ENCODE peak calls at places on chromosome 15, in nine cellular contexts. One of them, this sample, is unnamed.
A peak's percentile ranks its signal among the peaks of the same experiment; 100 is the strongest.

GRCh38 chr15:74270854-74271520 is 34.9 kb downstream of the CCDC33 start:
- DNase-seq in IMR-90: no peak
- DNase-seq in tibial nerve: no peak
- DNase-seq in A549: no peak
- DNase-seq in heart left ventricle: no peak
- DNase-seq in prostate gland: no peak
- DNase-seq in K562: no peak
- DNase-seq in sigmoid colon: no peak
- DNase-seq in HepG2: no peak
- DNase-seq in this sample: no peak

GRCh38 chr15:28093761-28094535 is 5.2 kb downstream of the OCA2 start:
- DNase-seq in heart left ventricle: no peak
- DNase-seq in A549: no peak
- DNase-seq in HepG2: no peak
- DNase-seq in K562: no peak
- DNase-seq in tibial nerve: no peak
- DNase-seq in IMR-90: no peak
- DNase-seq in prostate gland: no peak
- DNase-seq in sigmoid colon: no peak
- DNase-seq in this sample: no peak

GRCh38 chr15:74179101-74179841 is 5.8 kb downstream of the ISLR start:
- DNase-seq in heart left ventricle: peak; percentile 88
- DNase-seq in K562: no peak
- DNase-seq in tibial nerve: peak; percentile 40
- DNase-seq in IMR-90: peak; percentile 86
- DNase-seq in HepG2: no peak
- DNase-seq in prostate gland: no peak
- DNase-seq in sigmoid colon: peak; percentile 88
- DNase-seq in A549: peak; percentile 76
- DNase-seq in this sample: no peak

GRCh38 chr15:75065851-75066509 is 42.6 kb downstream of the PPCDC start:
- DNase-seq in HepG2: peak; percentile 44
- DNase-seq in tibial nerve: no peak
- DNase-seq in sigmoid colon: no peak
- DNase-seq in A549: no peak
- DNase-seq in prostate gland: no peak
- DNase-seq in heart left ventricle: no peak
- DNase-seq in K562: peak; percentile 82
- DNase-seq in IMR-90: no peak
- DNase-seq in this sample: no peak

GRCh38 chr15:62809106-62809967 is 233.2 kb upstream of the TPM1 start:
- DNase-seq in A549: no peak
- DNase-seq in prostate gland: no peak
- DNase-seq in K562: no peak
- DNase-seq in heart left ventricle: no peak
- DNase-seq in sigmoid colon: no peak
- DNase-seq in HepG2: peak; percentile 23
- DNase-seq in IMR-90: peak; percentile 88
- DNase-seq in tibial nerve: no peak
- DNase-seq in this sample: no peak

GRCh38 chr15:60620707-60621106 is 141.8 kb upstream of the ICE2 start:
- DNase-seq in K562: no peak
- DNase-seq in heart left ventricle: no peak
- DNase-seq in IMR-90: peak; percentile 61
- DNase-seq in prostate gland: peak; percentile 70
- DNase-seq in tibial nerve: no peak
- DNase-seq in sigmoid colon: peak; percentile 86
- DNase-seq in HepG2: no peak
- DNase-seq in A549: no peak
- DNase-seq in this sample: no peak

GRCh38 chr15:51004103-51004536 is 90.6 kb downstream of the TNFAIP8L3 start:
- DNase-seq in IMR-90: peak; percentile 57
- DNase-seq in HepG2: no peak
- DNase-seq in A549: peak; percentile 60
- DNase-seq in sigmoid colon: no peak
- DNase-seq in K562: peak; percentile 85
- DNase-seq in heart left ventricle: no peak
- DNase-seq in tibial nerve: no peak
- DNase-seq in prostate gland: no peak
- DNase-seq in this sample: no peak

GRCh38 chr15:71465109-71465508 is 345.2 kb upstream of the NR2E3 start:
- DNase-seq in IMR-90: no peak
- DNase-seq in A549: no peak
- DNase-seq in heart left ventricle: no peak
- DNase-seq in prostate gland: no peak
- DNase-seq in sigmoid colon: no peak
- DNase-seq in tibial nerve: no peak
- DNase-seq in HepG2: no peak
- DNase-seq in K562: no peak
- DNase-seq in this sample: no peak

GRCh38 chr15:70142322-70143191 is 44.8 kb upstream of the TLE3 start:
- DNase-seq in heart left ventricle: peak; percentile 82
- DNase-seq in HepG2: no peak
- DNase-seq in tibial nerve: no peak
- DNase-seq in sigmoid colon: no peak
- DNase-seq in A549: peak; percentile 27
- DNase-seq in prostate gland: no peak
- DNase-seq in IMR-90: peak; percentile 85
- DNase-seq in K562: no peak
- DNase-seq in this sample: no peak

GRCh38 chr15:63198752-63199250 is 9.4 kb downstream of the RAB8B start:
- DNase-seq in tibial nerve: no peak
- DNase-seq in sigmoid colon: no peak
- DNase-seq in K562: no peak
- DNase-seq in prostate gland: no peak
- DNase-seq in HepG2: no peak
- DNase-seq in A549: no peak
- DNase-seq in heart left ventricle: no peak
- DNase-seq in IMR-90: peak; percentile 69
- DNase-seq in this sample: no peak

GRCh38 chr15:20106026-20106425 is 435.6 kb downstream of the GOLGA6L6 start:
- DNase-seq in sigmoid colon: peak; percentile 70
- DNase-seq in tibial nerve: no peak
- DNase-seq in prostate gland: no peak
- DNase-seq in HepG2: no peak
- DNase-seq in A549: no peak
- DNase-seq in K562: no peak
- DNase-seq in IMR-90: no peak
- DNase-seq in heart left ventricle: peak; percentile 26
- DNase-seq in this sample: peak; percentile 26

GRCh38 chr15:101250331-101250730 is 1.5 kb downstream of the CHSY1 start:
- DNase-seq in K562: no peak
- DNase-seq in IMR-90: peak; percentile 78
- DNase-seq in sigmoid colon: no peak
- DNase-seq in heart left ventricle: no peak
- DNase-seq in HepG2: no peak
- DNase-seq in tibial nerve: no peak
- DNase-seq in A549: no peak
- DNase-seq in prostate gland: no peak
- DNase-seq in this sample: no peak

GRCh38 chr15:82966671-82967071 is 14.2 kb upstream of the HOMER2 start:
- DNase-seq in K562: no peak
- DNase-seq in A549: no peak
- DNase-seq in sigmoid colon: no peak
- DNase-seq in HepG2: no peak
- DNase-seq in prostate gland: no peak
- DNase-seq in heart left ventricle: no peak
- DNase-seq in tibial nerve: no peak
- DNase-seq in IMR-90: no peak
- DNase-seq in this sample: no peak

GRCh38 chr15:92636950-92637481 is 18.6 kb downstream of the FAM174B start:
- DNase-seq in K562: peak; percentile 39
- DNase-seq in tibial nerve: no peak
- DNase-seq in heart left ventricle: no peak
- DNase-seq in A549: no peak
- DNase-seq in prostate gland: peak; percentile 59
- DNase-seq in sigmoid colon: no peak
- DNase-seq in IMR-90: no peak
- DNase-seq in HepG2: no peak
- DNase-seq in this sample: peak; percentile 91

GRCh38 chr15:35519536-35520149 is 26.3 kb downstream of the DPH6 start:
- DNase-seq in tibial nerve: no peak
- DNase-seq in K562: peak; percentile 10
- DNase-seq in heart left ventricle: no peak
- DNase-seq in sigmoid colon: no peak
- DNase-seq in prostate gland: no peak
- DNase-seq in HepG2: peak; percentile 45
- DNase-seq in IMR-90: peak; percentile 64
- DNase-seq in A549: peak; percentile 32
- DNase-seq in this sample: no peak

GRCh38 chr15:41811432-41812195 is 16.3 kb upstream of the JMJD7 start:
- DNase-seq in sigmoid colon: peak; percentile 91
- DNase-seq in K562: peak; percentile 85
- DNase-seq in HepG2: peak; percentile 69
- DNase-seq in heart left ventricle: peak; percentile 87
- DNase-seq in prostate gland: peak; percentile 80
- DNase-seq in tibial nerve: peak; percentile 91
- DNase-seq in A549: peak; percentile 70
- DNase-seq in IMR-90: peak; percentile 81
- DNase-seq in this sample: peak; percentile 89

GRCh38 chr15:63494406-63494805 is 10.0 kb upstream of the USP3 start:
- DNase-seq in IMR-90: no peak
- DNase-seq in K562: no peak
- DNase-seq in HepG2: no peak
- DNase-seq in sigmoid colon: no peak
- DNase-seq in tibial nerve: no peak
- DNase-seq in prostate gland: no peak
- DNase-seq in heart left ventricle: no peak
- DNase-seq in A549: no peak
- DNase-seq in this sample: no peak

GRCh38 chr15:72229076-72229946 is 1.7 kb downstream of the PKM start:
- DNase-seq in IMR-90: peak; percentile 24
- DNase-seq in tibial nerve: peak; percentile 26
- DNase-seq in prostate gland: peak; percentile 69
- DNase-seq in HepG2: no peak
- DNase-seq in A549: no peak
- DNase-seq in sigmoid colon: peak; percentile 65
- DNase-seq in heart left ventricle: no peak
- DNase-seq in K562: no peak
- DNase-seq in this sample: no peak

GRCh38 chr15:101675796-101676582 is 23.8 kb upstream of the TM2D3 start:
- DNase-seq in K562: no peak
- DNase-seq in tibial nerve: no peak
- DNase-seq in heart left ventricle: no peak
- DNase-seq in sigmoid colon: no peak
- DNase-seq in HepG2: no peak
- DNase-seq in A549: peak; percentile 54
- DNase-seq in prostate gland: no peak
- DNase-seq in IMR-90: peak; percentile 89
- DNase-seq in this sample: no peak

DNA sequence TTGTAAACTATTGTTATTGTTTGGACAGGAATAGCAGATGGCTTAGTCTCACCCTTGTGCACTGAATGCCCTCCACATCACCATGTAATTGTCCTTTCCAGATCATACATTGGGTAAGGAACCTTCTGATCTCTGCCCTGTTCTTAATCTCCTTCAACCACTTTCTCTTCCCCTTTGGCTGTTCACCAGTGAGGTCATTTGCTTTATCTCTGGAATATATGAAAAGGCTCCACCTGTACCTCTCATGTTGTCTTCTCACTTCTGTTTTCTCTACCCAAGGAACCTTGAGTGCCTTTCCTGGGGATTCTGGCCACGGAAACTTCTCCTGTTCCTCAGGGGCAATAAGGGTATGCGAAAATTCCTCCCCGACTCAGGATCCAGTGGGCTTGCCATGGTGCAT is 28.5 kb downstream of the MCTP2 start:
- DNase-seq in tibial nerve: no peak
- DNase-seq in sigmoid colon: no peak
- DNase-seq in prostate gland: no peak
- DNase-seq in IMR-90: no peak
- DNase-seq in K562: no peak
- DNase-seq in A549: no peak
- DNase-seq in heart left ventricle: no peak
- DNase-seq in HepG2: no peak
- DNase-seq in this sample: no peak
- H3K4me1 ChIP-seq in tibial nerve: peaks cover 6% of the 10 kb centered on the region
- H3K4me1 ChIP-seq in sigmoid colon: no peaks in the 10 kb centered on the region
- H3K4me1 ChIP-seq in prostate gland: no peaks in the 10 kb centered on the region
- H3K4me1 ChIP-seq in IMR-90: peaks cover 9% of the 10 kb centered on the region
- H3K4me1 ChIP-seq in K562: no peaks in the 10 kb centered on the region
- H3K4me1 ChIP-seq in A549: no peaks in the 10 kb centered on the region
- H3K4me1 ChIP-seq in heart left ventricle: no peaks in the 10 kb centered on the region
- H3K4me1 ChIP-seq in HepG2: peaks cover 32% of the 10 kb centered on the region
- H3K4me1 ChIP-seq in this sample: no peaks in the 10 kb centered on the region

GRCh38 chr15:57215371-57215770 is 160.9 kb upstream of the CGNL1 start:
- DNase-seq in IMR-90: peak; percentile 54
- DNase-seq in HepG2: no peak
- DNase-seq in A549: no peak
- DNase-seq in K562: no peak
- DNase-seq in heart left ventricle: no peak
- DNase-seq in sigmoid colon: no peak
- DNase-seq in tibial nerve: no peak
- DNase-seq in prostate gland: no peak
- DNase-seq in this sample: no peak
- H3K27ac ChIP-seq in IMR-90: peak overlapping the region; percentile 66
- H3K27ac ChIP-seq in HepG2: no peak overlapping the region
- H3K27ac ChIP-seq in A549: no peak overlapping the region
- H3K27ac ChIP-seq in K562: no peak overlapping the region
- H3K27ac ChIP-seq in heart left ventricle: no peak overlapping the region
- H3K27ac ChIP-seq in sigmoid colon: peak overlapping the region; percentile 8
- H3K27ac ChIP-seq in tibial nerve: no peak overlapping the region
- H3K27ac ChIP-seq in prostate gland: no peak overlapping the region
- H3K27ac ChIP-seq in this sample: peak overlapping the region; percentile 44

DNA sequence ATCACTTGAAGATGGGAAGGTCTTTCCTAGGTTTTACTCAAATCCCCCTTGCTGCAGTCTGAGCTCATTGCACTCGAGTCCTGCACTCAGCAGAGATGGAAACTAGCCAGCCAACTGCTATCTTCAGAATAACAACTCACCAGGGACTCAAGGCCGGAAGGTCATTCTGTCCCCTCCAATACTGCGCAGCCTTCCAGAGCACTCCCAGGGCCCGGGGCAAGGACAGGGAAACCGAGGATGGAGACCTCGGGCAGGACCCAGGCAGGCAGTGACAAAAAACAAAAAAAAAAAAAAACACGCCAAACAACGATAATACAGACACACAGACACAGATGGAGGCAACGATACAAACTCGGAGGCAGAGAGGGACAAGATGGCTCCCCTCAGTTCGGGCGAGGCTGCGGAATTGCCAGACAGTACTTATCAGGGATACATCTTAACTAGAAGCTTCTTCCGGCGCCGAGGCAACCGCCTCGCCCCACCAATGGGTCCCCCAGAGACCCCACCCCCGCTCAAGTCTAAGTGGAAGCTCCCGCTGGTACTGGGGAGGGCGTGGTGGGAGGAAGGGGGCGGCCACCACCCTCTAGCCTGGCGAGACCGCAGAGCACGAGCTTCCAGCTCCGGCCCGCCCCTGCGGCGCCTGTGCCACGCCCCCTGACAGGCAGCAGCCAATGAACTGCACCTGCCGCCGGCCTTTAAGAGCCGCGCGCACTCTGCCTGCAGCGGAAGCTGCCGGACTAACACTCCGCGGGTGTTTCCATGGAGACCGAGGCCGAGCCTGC is 7.0 kb upstream of the MAP1A start:
- DNase-seq in HepG2: peak; percentile 97
- DNase-seq in heart left ventricle: peak; percentile 100
- DNase-seq in prostate gland: peak; percentile 97
- DNase-seq in IMR-90: peak; percentile 98
- DNase-seq in sigmoid colon: peak; percentile 100
- DNase-seq in tibial nerve: peak; percentile 95
- DNase-seq in A549: peak; percentile 96
- DNase-seq in K562: peak; percentile 97
- DNase-seq in this sample: peak; percentile 99
- TF ChIP-seq POLR2A in HepG2: peak; percentile 54
- TF ChIP-seq POLR2A in heart left ventricle: peak; percentile 80
- TF ChIP-seq POLR2A in prostate gland: peak; percentile 64
- TF ChIP-seq POLR2A in IMR-90: peak; percentile 35
- TF ChIP-seq POLR2A in sigmoid colon: peak; percentile 82
- TF ChIP-seq POLR2A in tibial nerve: peak; percentile 60
- TF ChIP-seq POLR2A in A549: peak; percentile 33
- TF ChIP-seq POLR2A in K562: peak; percentile 86
- TF ChIP-seq POLR2A in this sample: no peak

GRCh38 chr15:90344632-90345031 is 7.5 kb upstream of the ZNF774 start:
- DNase-seq in sigmoid colon: no peak
- DNase-seq in heart left ventricle: no peak
- DNase-seq in IMR-90: no peak
- DNase-seq in K562: no peak
- DNase-seq in A549: no peak
- DNase-seq in HepG2: no peak
- DNase-seq in prostate gland: no peak
- DNase-seq in tibial nerve: no peak
- DNase-seq in this sample: no peak
- H3K4me1 ChIP-seq in sigmoid colon: no peaks in the 10 kb centered on the region
- H3K4me1 ChIP-seq in heart left ventricle: peaks cover 18% of the 10 kb centered on the region
- H3K4me1 ChIP-seq in IMR-90: peaks cover 6% of the 10 kb centered on the region
- H3K4me1 ChIP-seq in K562: no peaks in the 10 kb centered on the region
- H3K4me1 ChIP-seq in A549: peaks cover 13% of the 10 kb centered on the region
- H3K4me1 ChIP-seq in HepG2: no peaks in the 10 kb centered on the region
- H3K4me1 ChIP-seq in prostate gland: no peaks in the 10 kb centered on the region
- H3K4me1 ChIP-seq in tibial nerve: peaks cover 14% of the 10 kb centered on the region
- H3K4me1 ChIP-seq in this sample: peaks cover 17% of the 10 kb centered on the region